ENCODE peak calls at places on chromosomes 16 and 17, in nine cellular contexts. G is iPS DF 6.9; E is adrenal gland; K is small intestine; C is GM23338; T is effector memory CD4-positive, alpha-beta T cell; W is CD8-positive, alpha-beta memory T cell; X is naive thymus-derived CD4-positive, alpha-beta T cell; Y is mesendoderm. S is an unnamed sample. For H3K36me3, the result is how much of the 10 kb centered on the place peaks cover.

GRCh38 chr17:51701501-51701900 is 441.2 kb downstream of the UTP18 start:
- DNase-seq in E (no peak), W (no peak), G (no peak), K (no peak), X (no peak), C (no peak), T (no peak), Y (no peak), S (no peak)

GRCh38 chr17:58783380-58783779 is 27.7 kb downstream of the PPM1E start:
- DNase-seq in C (no peak), G (no peak), T (no peak), W (no peak), Y (no peak), K (peak), X (no peak), E (no peak), S (no peak)

GRCh38 chr17:55053855-55054254 is 85.3 kb downstream of the STXBP4 start:
- DNase-seq in Y (peak), G (no peak), T (no peak), W (no peak), C (peak), E (no peak), K (no peak), X (no peak), S (no peak)

GRCh38 chr17:35184274-35184673 is 9.9 kb downstream of the SLC35G3 start:
- DNase-seq in C (peak), X (no peak), W (no peak), Y (no peak), K (no peak), G (no peak), T (no peak), E (no peak), S (no peak)

GRCh38 chr17:82703935-82704865 is 5.7 kb upstream of the RAB40B start:
- DNase-seq in W (no peak), Y (no peak), C (no peak), E (no peak), T (no peak), K (peak), X (no peak), G (no peak), S (no peak)

GRCh38 chr16:82344157-82344556 is 174.1 kb upstream of the MPHOSPH6 start:
- DNase-seq in X (no peak), W (no peak), G (peak), K (peak), Y (peak), E (no peak), C (peak), T (no peak), S (no peak)

GRCh38 chr16:11056989-11057645 is 112.8 kb downstream of the CLEC16A start:
- DNase-seq in Y (no peak), C (no peak), T (no peak), X (no peak), G (no peak), E (no peak), K (no peak), W (no peak), S (no peak)

GRCh38 chr16:12311309-12311708 is 334.8 kb downstream of the SNX29 start:
- DNase-seq in G (peak), Y (peak), W (no peak), X (no peak), T (no peak), E (no peak), K (no peak), C (peak), S (no peak)

GRCh38 chr17:28724500-28725165 is 1.4 kb downstream of the TLCD1 start:
- DNase-seq in G (no peak), T (no peak), E (no peak), X (no peak), W (no peak), Y (peak), K (no peak), C (peak), S (no peak)

GRCh38 chr17:28725166-28725659 is 820 bp downstream of the TLCD1 start:
- DNase-seq in E (no peak), T (no peak), K (peak), W (no peak), Y (peak), X (no peak), G (no peak), C (peak), S (no peak)

GRCh38 chr17:28720247-28720996 is 637 bp downstream of the RPL23A start:
- DNase-seq in K (no peak), Y (peak), C (no peak), W (peak), E (no peak), T (peak), G (no peak), X (no peak), S (no peak)

GRCh38 chr17:28723159-28723835 is 2.7 kb downstream of the TLCD1 start:
- DNase-seq in K (no peak), C (no peak), E (no peak), G (no peak), W (no peak), X (no peak), Y (no peak), T (no peak), S (peak)

DNA sequence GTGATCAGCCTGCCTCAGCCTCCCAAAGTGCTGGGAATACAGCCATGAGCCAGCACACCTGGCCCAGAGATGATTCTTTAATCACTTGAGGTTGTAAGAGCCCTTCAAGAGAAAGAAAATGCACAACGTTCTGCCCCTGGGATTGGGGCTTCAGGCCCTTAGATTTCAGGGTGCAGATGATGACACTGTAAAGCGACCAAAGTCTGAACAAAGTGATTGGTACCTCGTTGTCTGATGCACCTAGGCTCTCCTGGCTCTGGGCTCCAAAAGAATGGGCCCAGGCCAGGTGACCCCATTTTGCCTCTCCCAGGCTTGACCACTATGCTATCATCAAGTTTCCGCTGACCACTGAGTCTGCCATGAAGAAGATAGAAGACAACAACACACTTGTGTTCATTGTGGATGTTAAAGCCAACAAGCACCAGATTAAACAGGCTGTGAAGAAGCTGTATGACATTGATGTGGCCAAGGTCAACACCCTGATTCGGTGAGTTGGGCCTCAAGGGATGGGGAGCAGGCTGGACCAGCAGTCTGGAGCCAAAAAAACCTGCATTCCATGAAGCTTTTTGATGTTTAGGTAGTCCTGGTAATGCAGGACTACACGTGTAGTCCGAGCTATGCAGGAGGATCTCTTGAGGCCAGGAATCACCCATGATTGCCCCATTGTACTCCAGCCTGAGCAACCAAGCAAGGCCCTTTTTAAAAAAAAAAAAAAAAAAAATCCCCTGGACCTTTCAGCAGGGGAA is 2.8 kb downstream of the RPL23A start:
- DNase-seq in X (no peak), T (no peak), C (no peak), W (no peak), K (no peak), E (no peak), Y (no peak), G (no peak), S (no peak)
- H3K4me3 ChIP-seq in X (no peak), T (no peak), C (peak), W (no peak), K (no peak), E (no peak), Y (no peak), G (no peak), S (peak)

GRCh38 chr17:80575057-80575875 is 30.6 kb downstream of the RPTOR start:
- DNase-seq in C (peak), E (peak), G (peak), X (peak), K (peak), Y (peak), T (peak), W (peak), S (peak)
- H3K36me3 ChIP-seq in C (under half), E (under half), G (under half), X (under half), K (under half), Y (under half), T (under half), W (under half), S (under half)

DNA sequence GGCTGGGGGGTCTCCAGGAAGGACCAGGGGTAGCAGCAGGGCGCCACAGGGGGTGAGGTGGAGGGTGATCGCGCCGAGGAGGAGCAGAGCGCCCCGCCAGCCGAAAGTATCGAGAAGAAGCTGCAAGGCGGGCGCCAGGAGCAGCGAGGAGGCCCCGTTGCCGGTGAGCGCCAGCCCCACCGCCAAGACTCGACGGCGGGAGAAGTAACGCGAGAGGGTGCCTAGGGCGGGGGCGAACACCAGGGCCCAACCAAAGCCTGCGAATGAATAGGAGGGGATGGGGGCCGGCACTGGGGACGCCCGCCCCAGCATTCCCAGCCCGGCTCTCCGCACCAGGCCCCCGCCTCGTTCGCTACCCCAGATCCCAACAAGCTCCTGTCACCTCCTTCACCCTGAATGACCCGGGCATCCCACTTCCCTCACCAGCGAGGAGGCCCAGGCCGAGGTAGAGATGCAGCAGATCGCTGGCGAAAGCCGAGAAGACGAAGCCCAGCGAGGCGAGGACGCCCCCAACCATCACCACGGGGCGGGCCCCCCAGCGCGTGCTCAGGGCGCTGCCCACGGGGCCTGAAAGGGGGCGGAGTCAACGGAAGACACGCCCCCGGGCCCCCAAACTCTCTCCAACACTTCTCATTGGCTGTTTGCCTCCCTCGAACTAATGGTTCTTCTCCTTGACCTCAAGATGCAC is 1.2 kb downstream of the SLC16A11 start:
- DNase-seq in G (no peak), Y (peak), W (peak), E (no peak), K (no peak), X (peak), C (peak), T (peak), S (no peak)
- H3K4me3 ChIP-seq in G (peak), Y (no peak), W (peak), E (no peak), K (peak), X (peak), C (peak), T (peak), S (no peak)

GRCh38 chr17:63588797-63589196 is 11.9 kb upstream of the TACO1 start:
- DNase-seq in T (no peak), C (no peak), Y (no peak), E (no peak), X (no peak), G (no peak), K (no peak), W (no peak), S (no peak)
- H3K36me3 ChIP-seq in T (half or more), C (under half), Y (under half), E (half or more), X (under half), G (under half), K (under half), W (under half), S (half or more)

GRCh38 chr17:45784583-45785372 is 658 bp downstream of the CRHR1 start:
- DNase-seq in X (peak), W (no peak), K (peak), Y (peak), G (no peak), C (peak), T (no peak), E (no peak), S (peak)
- H3K4me3 ChIP-seq in X (peak), W (peak), K (peak), Y (peak), G (peak), C (peak), T (peak), E (no peak), S (peak)

GRCh38 chr16:84180519-84181140 is 6.2 kb downstream of the TAF1C start:
- DNase-seq in E (no peak), W (no peak), K (no peak), G (no peak), T (no peak), Y (no peak), X (no peak), C (no peak), S (no peak)
- H3K36me3 ChIP-seq in E (half or more), W (under half), K (under half), G (half or more), T (under half), Y (under half), X (under half), C (under half), S (under half)

DNA sequence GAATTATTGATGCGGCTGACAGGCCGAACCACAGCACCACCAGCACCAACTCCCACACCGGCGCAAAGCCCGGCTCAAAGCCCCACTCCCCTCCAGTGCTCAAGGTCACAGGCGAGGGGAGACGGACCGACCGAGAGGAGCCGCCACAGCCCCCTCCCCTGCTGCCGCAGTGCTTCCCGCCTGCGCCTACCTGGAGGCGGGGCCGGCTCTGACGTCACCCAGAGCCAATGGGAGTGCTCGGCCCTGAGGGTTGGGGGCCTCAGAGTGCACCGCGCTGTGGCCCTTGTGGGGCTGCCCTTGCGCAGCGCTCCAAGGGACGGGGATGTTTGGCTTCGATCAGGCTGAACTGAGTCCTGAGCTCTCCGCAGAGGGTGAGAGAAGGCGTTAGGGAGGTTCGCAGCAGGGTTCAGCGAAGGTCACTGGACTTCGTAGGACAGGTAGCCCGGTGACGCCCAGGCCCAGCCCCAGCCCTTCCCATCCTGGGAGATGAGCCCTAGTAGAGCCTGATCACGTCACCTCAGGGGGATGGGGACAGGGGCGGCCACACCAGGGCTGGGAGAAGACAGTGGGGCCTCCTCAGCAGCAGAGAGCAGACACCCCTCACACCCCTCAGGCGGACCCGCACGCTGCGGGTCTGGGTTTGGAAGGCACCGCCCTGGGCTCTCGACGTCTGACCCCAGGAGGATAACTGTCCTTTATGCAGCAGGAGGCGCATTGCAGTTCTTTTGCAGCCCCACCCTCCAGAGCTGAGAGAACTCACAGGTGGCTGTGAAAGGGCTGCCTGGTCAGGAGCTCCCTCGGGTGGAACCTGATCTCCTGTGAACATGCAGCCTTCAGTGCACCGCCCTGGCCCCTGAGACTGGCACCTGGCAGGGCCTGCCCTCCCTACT is 1.5 kb downstream of the NDRG4 start:
- DNase-seq in W (peak), K (no peak), T (peak), E (peak), X (peak), G (peak), C (peak), Y (peak), S (no peak)
- H3K4me3 ChIP-seq in W (peak), K (peak), T (peak), E (no peak), X (peak), G (peak), C (peak), Y (peak), S (no peak)

GRCh38 chr17:42485680-42486079 is 27.0 kb downstream of the ATP6V0A1 start:
- DNase-seq in W (no peak), X (no peak), T (no peak), E (no peak), G (no peak), K (no peak), C (no peak), Y (no peak), S (no peak)
- H3K36me3 ChIP-seq in W (under half), X (under half), T (under half), E (half or more), G (under half), K (under half), C (half or more), Y (under half), S (half or more)

DNA sequence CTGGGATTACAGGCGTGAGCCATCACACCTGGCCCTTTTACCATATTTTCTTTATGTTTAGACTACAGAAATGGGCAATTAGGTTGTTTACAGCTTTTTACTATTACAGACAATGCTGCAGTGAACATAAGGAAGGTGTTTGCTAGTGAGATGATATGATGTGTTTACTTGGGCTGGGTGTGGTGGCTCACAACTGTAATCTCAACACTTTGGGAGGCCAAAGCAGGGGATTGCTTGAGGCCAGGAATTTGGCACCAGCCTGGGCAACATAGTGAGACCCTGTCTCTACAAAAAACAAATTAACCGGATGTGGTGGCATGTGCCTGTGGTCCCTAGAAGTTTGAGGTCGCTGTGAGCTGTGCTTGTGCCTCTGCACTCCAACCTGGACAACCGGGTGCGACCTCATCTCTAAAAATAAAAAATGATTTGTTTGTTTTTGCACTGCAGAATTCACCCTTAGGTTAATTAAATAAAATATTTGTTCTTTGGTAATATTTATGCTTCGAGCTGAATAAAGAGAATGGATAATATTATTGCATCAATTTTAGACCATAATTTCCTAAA is 15.0 kb downstream of the PAFAH1B1 start:
- DNase-seq in W (no peak), G (no peak), T (no peak), K (no peak), Y (no peak), E (no peak), C (no peak), X (no peak), S (no peak)
- H3K4me3 ChIP-seq in W (no peak), G (no peak), T (no peak), K (no peak), Y (no peak), E (no peak), C (no peak), X (no peak), S (no peak)

DNA sequence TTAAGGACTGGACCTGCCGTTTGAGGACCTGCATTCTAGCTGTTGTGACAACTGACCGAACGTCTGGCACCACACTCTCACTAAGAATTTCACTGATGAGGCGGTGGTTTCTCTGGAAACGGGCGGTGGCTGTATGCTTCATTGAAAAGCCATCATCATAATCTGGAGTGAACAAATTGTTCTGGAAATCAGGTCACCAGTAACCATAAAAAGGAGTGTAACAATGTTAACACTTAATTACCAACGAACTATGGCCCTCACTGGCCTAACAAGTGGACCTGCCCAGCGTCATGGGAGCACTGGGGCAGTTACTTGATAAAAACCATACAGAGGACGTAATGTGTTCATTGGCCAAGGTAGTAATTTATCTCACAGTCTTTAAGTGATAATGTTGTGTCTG is 15.4 kb downstream of the SMARCE1 start:
- DNase-seq in G (no peak), C (no peak), W (no peak), K (peak), Y (no peak), X (no peak), T (no peak), E (peak), S (no peak)
- H3K36me3 ChIP-seq in G (under half), C (half or more), W (half or more), K (under half), Y (under half), X (half or more), T (half or more), E (half or more), S (half or more)

S was measured in HAP-1.